ENCODE peak calls at places on chromosomes 11 and 22, in five cellular contexts. One of them, this sample, is unnamed.

GRCh38 chr11:112297248-112297866 is 36.7 kb upstream of the PLET1 start:
- DNase-seq in stimulated activated CD4-positive, alpha-beta T cell treated with anti-CD3 and anti-CD28 coated beads, Interleukin-15, amount 100 ng/mL, for 24 hours: peak
- DNase-seq in cardiac septum: no peak
- DNase-seq in kidney: no peak
- DNase-seq in NCI-H2171 treated with DMSO at 0.1 percent for 48 hours: no peak
- DNase-seq in this sample: no peak

GRCh38 chr11:47189100-47189834 is 3.0 kb upstream of the PACSIN3 start:
- DNase-seq in stimulated activated CD4-positive, alpha-beta T cell treated with anti-CD3 and anti-CD28 coated beads, Interleukin-15, amount 100 ng/mL, for 24 hours: no peak
- DNase-seq in cardiac septum: no peak
- DNase-seq in kidney: no peak
- DNase-seq in NCI-H2171 treated with DMSO at 0.1 percent for 48 hours: no peak
- DNase-seq in this sample: no peak

GRCh38 chr11:22432331-22433065 is 94.3 kb downstream of the SLC17A6 start:
- DNase-seq in stimulated activated CD4-positive, alpha-beta T cell treated with anti-CD3 and anti-CD28 coated beads, Interleukin-15, amount 100 ng/mL, for 24 hours: peak
- DNase-seq in cardiac septum: peak
- DNase-seq in kidney: peak
- DNase-seq in NCI-H2171 treated with DMSO at 0.1 percent for 48 hours: no peak
- DNase-seq in this sample: peak

GRCh38 chr11:112928136-112928535 is 33.1 kb upstream of the NCAM1 start:
- DNase-seq in stimulated activated CD4-positive, alpha-beta T cell treated with anti-CD3 and anti-CD28 coated beads, Interleukin-15, amount 100 ng/mL, for 24 hours: no peak
- DNase-seq in cardiac septum: no peak
- DNase-seq in kidney: no peak
- DNase-seq in NCI-H2171 treated with DMSO at 0.1 percent for 48 hours: no peak
- DNase-seq in this sample: no peak

GRCh38 chr22:23380230-23380573 is 199.9 kb downstream of the IGLL1 start:
- DNase-seq in stimulated activated CD4-positive, alpha-beta T cell treated with anti-CD3 and anti-CD28 coated beads, Interleukin-15, amount 100 ng/mL, for 24 hours: no peak
- DNase-seq in cardiac septum: peak
- DNase-seq in kidney: no peak
- DNase-seq in NCI-H2171 treated with DMSO at 0.1 percent for 48 hours: no peak
- DNase-seq in this sample: no peak

GRCh38 chr22:50326959-50327710 is at the start of gene DENND6B:
- DNase-seq in stimulated activated CD4-positive, alpha-beta T cell treated with anti-CD3 and anti-CD28 coated beads, Interleukin-15, amount 100 ng/mL, for 24 hours: peak
- DNase-seq in cardiac septum: peak
- DNase-seq in kidney: peak
- DNase-seq in NCI-H2171 treated with DMSO at 0.1 percent for 48 hours: peak
- DNase-seq in this sample: peak

GRCh38 chr11:87398913-87399312 is 361.2 kb downstream of the TMEM135 start:
- DNase-seq in stimulated activated CD4-positive, alpha-beta T cell treated with anti-CD3 and anti-CD28 coated beads, Interleukin-15, amount 100 ng/mL, for 24 hours: no peak
- DNase-seq in cardiac septum: no peak
- DNase-seq in kidney: no peak
- DNase-seq in NCI-H2171 treated with DMSO at 0.1 percent for 48 hours: no peak
- DNase-seq in this sample: no peak

GRCh38 chr11:120098503-120099054 is 39.3 kb downstream of the TRIM29 start:
- DNase-seq in stimulated activated CD4-positive, alpha-beta T cell treated with anti-CD3 and anti-CD28 coated beads, Interleukin-15, amount 100 ng/mL, for 24 hours: no peak
- DNase-seq in cardiac septum: no peak
- DNase-seq in kidney: no peak
- DNase-seq in NCI-H2171 treated with DMSO at 0.1 percent for 48 hours: no peak
- DNase-seq in this sample: no peak

GRCh38 chr22:36546932-36547331 is 18.0 kb upstream of the EIF3D start:
- DNase-seq in stimulated activated CD4-positive, alpha-beta T cell treated with anti-CD3 and anti-CD28 coated beads, Interleukin-15, amount 100 ng/mL, for 24 hours: no peak
- DNase-seq in cardiac septum: no peak
- DNase-seq in kidney: no peak
- DNase-seq in NCI-H2171 treated with DMSO at 0.1 percent for 48 hours: no peak
- DNase-seq in this sample: no peak

GRCh38 chr11:16902979-16903378 is 111.2 kb downstream of the PLEKHA7 start:
- DNase-seq in stimulated activated CD4-positive, alpha-beta T cell treated with anti-CD3 and anti-CD28 coated beads, Interleukin-15, amount 100 ng/mL, for 24 hours: peak
- DNase-seq in cardiac septum: no peak
- DNase-seq in kidney: no peak
- DNase-seq in NCI-H2171 treated with DMSO at 0.1 percent for 48 hours: no peak
- DNase-seq in this sample: no peak

GRCh38 chr11:65434667-65435179 is 12.1 kb downstream of the NEAT1 start:
- DNase-seq in stimulated activated CD4-positive, alpha-beta T cell treated with anti-CD3 and anti-CD28 coated beads, Interleukin-15, amount 100 ng/mL, for 24 hours: no peak
- DNase-seq in cardiac septum: peak
- DNase-seq in kidney: no peak
- DNase-seq in NCI-H2171 treated with DMSO at 0.1 percent for 48 hours: no peak
- DNase-seq in this sample: no peak

GRCh38 chr11:126929186-126930085 is 71.1 kb downstream of the KIRREL3 start:
- DNase-seq in stimulated activated CD4-positive, alpha-beta T cell treated with anti-CD3 and anti-CD28 coated beads, Interleukin-15, amount 100 ng/mL, for 24 hours: no peak
- DNase-seq in cardiac septum: no peak
- DNase-seq in kidney: no peak
- DNase-seq in NCI-H2171 treated with DMSO at 0.1 percent for 48 hours: no peak
- DNase-seq in this sample: no peak

GRCh38 chr11:15937601-15938361 is 418.6 kb downstream of the SOX6 start:
- DNase-seq in stimulated activated CD4-positive, alpha-beta T cell treated with anti-CD3 and anti-CD28 coated beads, Interleukin-15, amount 100 ng/mL, for 24 hours: no peak
- DNase-seq in cardiac septum: no peak
- DNase-seq in kidney: no peak
- DNase-seq in NCI-H2171 treated with DMSO at 0.1 percent for 48 hours: no peak
- DNase-seq in this sample: no peak

GRCh38 chr11:2796508-2797180 is 88.9 kb downstream of the CDKN1C start:
- DNase-seq in stimulated activated CD4-positive, alpha-beta T cell treated with anti-CD3 and anti-CD28 coated beads, Interleukin-15, amount 100 ng/mL, for 24 hours: no peak
- DNase-seq in cardiac septum: peak
- DNase-seq in kidney: peak
- DNase-seq in NCI-H2171 treated with DMSO at 0.1 percent for 48 hours: no peak
- DNase-seq in this sample: no peak

This sample was measured in frontal cortex.